ENCODE peak calls at places on chromosomes 13 and 19, in five cellular contexts. P is A549, A is ascending aorta, Z is retinal pigment epithelial cell, N is astrocyte. I is an unnamed sample.

GRCh38 chr19:5447700-5448311 is 7.4 kb upstream of the ZNRF4 start:
- DNase-seq in P (no peak), Z (no peak), N (peak; percentile 22), A (no peak), I (no peak)

GRCh38 chr19:7961930-7962626 is 18.6 kb upstream of the TIMM44 start:
- DNase-seq in Z (no peak), P (no peak), A (no peak), N (no peak), I (no peak)

GRCh38 chr13:21338156-21338555 is 120.9 kb downstream of the ZDHHC20 start:
- DNase-seq in N (no peak), P (no peak), A (no peak), Z (no peak), I (no peak)

GRCh38 chr13:50382511-50382910 is 367.3 kb downstream of the KCNRG start:
- DNase-seq in N (no peak), Z (no peak), A (no peak), P (no peak), I (no peak)

GRCh38 chr13:70987043-70987442 is 878.8 kb upstream of the KLHL1 start:
- DNase-seq in Z (no peak), A (no peak), P (no peak), N (no peak), I (no peak)

GRCh38 chr13:34046457-34046856 is 228.5 kb downstream of the RFC3 start:
- DNase-seq in P (no peak), A (no peak), Z (no peak), N (peak; percentile 32), I (no peak)

GRCh38 chr13:112779856-112780604 is 90.2 kb downstream of the ATP11A start:
- DNase-seq in P (no peak), A (no peak), Z (no peak), N (peak; percentile 27), I (no peak)

GRCh38 chr19:17739121-17739875 is 12.0 kb upstream of the FCHO1 start:
- DNase-seq in A (no peak), N (no peak), Z (no peak), P (no peak), I (no peak)

GRCh38 chr19:3292958-3293529 is 68.6 kb downstream of the CELF5 start:
- DNase-seq in A (no peak), P (no peak), N (no peak), Z (no peak), I (no peak)

GRCh38 chr19:12611361-12611699 is 610 bp downstream of the ZNF791 start:
- DNase-seq in N (peak; percentile 63), P (peak; percentile 75), Z (peak; percentile 44), A (peak; percentile 88), I (peak; percentile 43)

GRCh38 chr13:113152894-113153809 is 5.3 kb upstream of the PROZ start:
- DNase-seq in N (peak; percentile 22), A (peak; percentile 76), P (peak; percentile 10), Z (no peak), I (no peak)

GRCh38 chr19:17687857-17688784 is at the start of gene UNC13A:
- DNase-seq in A (no peak), N (no peak), P (peak; percentile 39), Z (no peak), I (no peak)

DNA sequence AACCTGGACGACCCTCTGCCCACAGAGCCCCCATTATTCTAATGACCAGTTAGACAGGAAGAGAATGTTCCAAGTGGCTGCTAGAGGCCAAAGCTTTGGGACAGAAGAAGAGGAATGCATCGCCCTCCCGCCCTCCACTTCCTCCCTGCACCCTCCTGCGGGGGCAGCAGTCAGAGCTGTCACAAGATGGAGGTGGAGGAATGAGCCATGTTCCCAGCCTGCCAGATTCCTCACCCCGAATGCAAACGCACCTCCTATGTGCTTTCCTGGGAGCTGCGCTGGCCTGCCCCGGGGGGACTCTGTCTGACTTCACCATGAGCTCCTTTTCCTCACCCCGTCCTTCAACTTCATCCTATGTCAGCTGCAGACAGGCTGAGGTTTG is 1.7 kb downstream of the YJEFN3 start:
- DNase-seq in A (no peak), N (no peak), P (no peak), Z (no peak), I (no peak)
- TF ChIP-seq CTCF in A (no peak), N (no peak), P (no peak), Z (no peak), I (no peak)

DNA sequence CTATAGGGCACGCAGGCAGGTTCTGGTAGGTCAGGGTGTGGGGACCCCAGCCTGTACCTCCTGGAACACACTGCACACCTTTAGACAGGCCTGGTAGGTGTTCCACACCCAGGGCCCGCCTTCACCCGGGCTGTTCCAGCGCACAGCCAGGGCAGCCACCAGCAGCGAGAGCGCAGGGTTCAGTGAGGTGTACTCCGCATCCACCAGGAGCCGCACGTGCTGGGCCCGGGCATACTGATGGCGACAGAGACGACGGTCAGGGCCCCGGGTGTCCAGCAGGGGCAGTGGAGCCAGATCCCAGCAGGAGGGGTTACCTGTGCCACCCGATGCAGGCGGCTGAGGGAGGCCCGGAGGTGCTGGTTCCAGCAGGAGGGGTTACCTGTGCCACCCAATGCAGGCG is 6.0 kb downstream of the PRODH2 start:
- DNase-seq in A (no peak), N (no peak), P (no peak), Z (no peak), I (no peak)
- TF ChIP-seq CTCF in A (no peak), N (no peak), P (no peak), Z (no peak), I (no peak)

GRCh38 chr19:58466089-58466759 is 656 bp upstream of the ZNF324 start:
- DNase-seq in A (no peak), Z (no peak), P (no peak), N (no peak), I (no peak)
- TF ChIP-seq CTCF in A (no peak), Z (no peak), P (peak; percentile 7), N (no peak), I (no peak)

GRCh38 chr13:110415669-110416068 is 108.6 kb downstream of the COL4A2 start:
- DNase-seq in N (no peak), Z (no peak), P (peak; percentile 58), A (no peak), I (no peak)
- TF ChIP-seq CTCF in N (no peak), Z (no peak), P (no peak), A (no peak), I (no peak)

GRCh38 chr13:84917252-84917878 is 881.9 kb downstream of the SLITRK6 start:
- DNase-seq in P (peak; percentile 3), A (no peak), N (peak; percentile 19), Z (no peak), I (peak; percentile 7)
- TF ChIP-seq CTCF in P (peak; percentile 39), A (no peak), N (peak; percentile 25), Z (no peak), I (peak; percentile 42)

GRCh38 chr13:94712287-94712811 is at the start of gene SOX21:
- DNase-seq in P (peak; percentile 48), N (no peak), A (no peak), Z (no peak), I (no peak)

GRCh38 chr13:94708971-94709614 is 3.3 kb downstream of the SOX21 start:
- DNase-seq in P (no peak), A (no peak), Z (no peak), N (no peak), I (no peak)

GRCh38 chr13:94710081-94710809 is 2.1 kb downstream of the SOX21 start:
- DNase-seq in N (no peak), A (no peak), Z (no peak), P (no peak), I (no peak)

GRCh38 chr13:94711561-94712286 is 621 bp downstream of the SOX21 start:
- DNase-seq in A (no peak), P (peak; percentile 47), N (peak; percentile 29), Z (no peak), I (no peak)

GRCh38 chr13:94710881-94711560 is 1.3 kb downstream of the SOX21 start:
- DNase-seq in Z (no peak), P (peak; percentile 42), A (no peak), N (no peak), I (no peak)
- TF ChIP-seq CTCF in Z (no peak), P (peak; percentile 50), A (no peak), N (no peak), I (peak; percentile 20)

I was measured in LNCaP clone FGC.